ENCODE peak calls at places on chromosome 14, in five cellular contexts. Q, M, V, F and B are unnamed samples.

GRCh38 chr14:102066041-102066451 is 20.8 kb downstream of the HSP90AA1 start:
- DNase-seq in F (no peak), Q (no peak), M (no peak), V (no peak), B (no peak)

GRCh38 chr14:71703477-71703876 is 228.8 kb upstream of the RGS6 start:
- DNase-seq in F (no peak), V (no peak), M (no peak), Q (peak), B (no peak)

GRCh38 chr14:42110167-42110566 is 503.5 kb downstream of the LRFN5 start:
- DNase-seq in V (peak), F (no peak), Q (peak), M (no peak), B (no peak)

GRCh38 chr14:24243336-24243836 is 963 bp upstream of the TINF2 start:
- DNase-seq in Q (peak), F (peak), V (peak), M (peak), B (no peak)

GRCh38 chr14:64510127-64510808 is 5.7 kb downstream of the ZBTB1 start:
- DNase-seq in F (no peak), M (no peak), V (no peak), Q (no peak), B (no peak)

GRCh38 chr14:22390824-22391461 is 198.1 kb downstream of the DAD1 start:
- DNase-seq in F (peak), Q (peak), M (no peak), V (no peak), B (no peak)

GRCh38 chr14:82313889-82314288 is 780.2 kb upstream of the SEL1L start:
- DNase-seq in M (no peak), F (peak), Q (no peak), V (no peak), B (no peak)

GRCh38 chr14:102822311-102822863 is 45.1 kb downstream of the TRAF3 start:
- DNase-seq in M (no peak), V (no peak), F (no peak), Q (no peak), B (no peak)

GRCh38 chr14:105475916-105476845 is 1.6 kb downstream of the CRIP2 start:
- DNase-seq in Q (peak), V (no peak), M (no peak), F (no peak), B (no peak)

GRCh38 chr14:58272589-58273372 is 25.6 kb upstream of the ARID4A start:
- DNase-seq in F (peak), V (no peak), Q (no peak), M (no peak), B (no peak)

GRCh38 chr14:52692248-52692962 is 3.0 kb downstream of the ERO1A start:
- DNase-seq in F (no peak), V (no peak), Q (no peak), M (peak), B (no peak)

GRCh38 chr14:88002421-88002820 is 2.5 kb upstream of the GPR65 start:
- DNase-seq in Q (no peak), M (no peak), F (no peak), V (no peak), B (no peak)

GRCh38 chr14:66056268-66056907 is 429.8 kb upstream of the CCDC196 start:
- DNase-seq in V (no peak), Q (no peak), F (no peak), M (no peak), B (no peak)

GRCh38 chr14:77151245-77151644 is 9.7 kb upstream of the ZDHHC22 start:
- DNase-seq in M (no peak), V (no peak), Q (no peak), F (peak), B (no peak)

GRCh38 chr14:30656190-30656632 is 34.1 kb downstream of the SCFD1 start:
- DNase-seq in V (peak), Q (peak), M (peak), F (peak), B (no peak)

GRCh38 chr14:23577710-23578392 is 739 bp downstream of the JPH4 start:
- DNase-seq in V (no peak), M (no peak), Q (no peak), F (peak), B (no peak)

GRCh38 chr14:102777711-102778615 is 714 bp downstream of the TRAF3 start:
- DNase-seq in Q (peak), F (peak), M (no peak), V (peak), B (no peak)

GRCh38 chr14:105167303-105168092 is 1.1 kb downstream of the JAG2 start:
- DNase-seq in M (no peak), V (no peak), F (peak), Q (peak), B (no peak)

GRCh38 chr14:105860615-105861580 is 334.5 kb downstream of the TMEM121 start:
- DNase-seq in V (peak), M (peak), F (no peak), Q (no peak), B (no peak)

DNA sequence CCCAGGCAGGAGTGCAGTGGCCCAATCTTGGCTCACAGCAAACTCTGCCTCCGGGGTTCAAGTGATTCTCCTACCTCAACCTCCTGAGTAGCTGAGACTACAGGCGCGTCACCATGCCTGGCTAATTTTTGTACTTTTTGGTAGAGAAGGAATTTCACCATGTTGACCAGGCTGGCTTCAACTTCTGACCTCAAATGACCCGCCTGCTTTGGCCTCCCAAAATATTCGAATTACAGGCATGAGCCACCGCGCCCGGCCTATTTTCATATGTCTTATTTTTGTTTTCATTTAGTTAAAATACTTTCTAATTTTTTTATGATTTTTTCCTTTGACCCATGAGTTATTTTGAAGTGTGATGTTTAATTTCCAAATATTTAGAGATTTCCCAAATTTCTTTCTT is 143.6 kb upstream of the VRK1 start:
- DNase-seq in Q (no peak), V (no peak), F (no peak), M (no peak), B (no peak)
- H3K27ac ChIP-seq in Q (no peak), V (no peak), F (no peak), M (no peak), B (no peak)

GRCh38 chr14:68957688-68958248 is 21.3 kb downstream of the ACTN1 start:
- DNase-seq in Q (no peak), V (no peak), M (no peak), F (no peak), B (no peak)

GRCh38 chr14:68959035-68959434 is 20.1 kb downstream of the ACTN1 start:
- DNase-seq in V (no peak), M (no peak), Q (no peak), F (no peak), B (no peak)

GRCh38 chr14:68960123-68960522 is 19.0 kb downstream of the ACTN1 start:
- DNase-seq in Q (no peak), V (no peak), M (no peak), F (no peak), B (no peak)

GRCh38 chr14:68956728-68957127 is 22.4 kb downstream of the ACTN1 start:
- DNase-seq in M (no peak), V (no peak), F (no peak), Q (no peak), B (no peak)

GRCh38 chr14:68958553-68958952 is 20.5 kb downstream of the ACTN1 start:
- DNase-seq in V (no peak), F (no peak), Q (peak), M (no peak), B (no peak)
- H3K27ac ChIP-seq in V (no peak), F (peak), Q (peak), M (peak), B (peak)

GRCh38 chr14:79515158-79515557 is 696.1 kb downstream of the DIO2 start:
- DNase-seq in Q (no peak), V (no peak), M (no peak), F (no peak), B (no peak)
- H3K27ac ChIP-seq in Q (no peak), V (no peak), M (no peak), F (peak), B (peak)

GRCh38 chr14:32379447-32379846 is 50.3 kb downstream of the AKAP6 start:
- DNase-seq in V (no peak), F (no peak), M (no peak), Q (no peak), B (no peak)

GRCh38 chr14:32382704-32383103 is 53.6 kb downstream of the AKAP6 start:
- DNase-seq in Q (peak), F (no peak), V (peak), M (no peak), B (no peak)

GRCh38 chr14:32383337-32384009 is 54.4 kb downstream of the AKAP6 start:
- DNase-seq in F (no peak), Q (no peak), M (no peak), V (no peak), B (no peak)

GRCh38 chr14:32381869-32382268 is 52.8 kb downstream of the AKAP6 start:
- DNase-seq in M (no peak), Q (peak), V (no peak), F (no peak), B (no peak)

DNA sequence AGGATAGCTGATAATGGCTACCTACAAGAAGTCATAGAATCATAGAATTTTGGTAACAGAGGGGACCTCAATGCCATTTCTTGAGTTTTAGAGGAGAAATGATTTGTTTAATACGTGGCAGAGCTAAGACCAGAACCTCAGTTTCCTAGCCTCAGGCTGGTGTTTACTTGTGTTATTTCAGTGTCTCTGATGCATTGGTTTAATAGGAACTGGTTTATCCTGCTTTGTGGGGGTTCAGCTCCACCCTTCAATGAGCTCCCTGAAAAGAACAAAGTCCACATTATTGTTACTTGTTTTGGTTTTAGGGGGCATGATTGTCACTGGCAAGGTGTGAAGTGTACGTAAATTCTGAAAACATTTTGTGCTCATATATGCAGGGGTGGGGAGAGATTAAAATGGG is 55.4 kb downstream of the AKAP6 start:
- DNase-seq in Q (no peak), M (no peak), F (no peak), V (no peak), B (no peak)
- H3K27ac ChIP-seq in Q (no peak), M (no peak), F (no peak), V (no peak), B (peak)

GRCh38 chr14:73744874-73745529 is 30.8 kb upstream of the PNMA1 start:
- DNase-seq in Q (peak), V (no peak), M (no peak), F (peak), B (no peak)
- H3K27ac ChIP-seq in Q (peak), V (peak), M (peak), F (peak), B (peak)